ENCODE peak calls at places on chromosomes 6 and 20, in nine cellular contexts. C is HFF-Myc; F is CD4-positive, alpha-beta T cell; R is HFFc6; M is foreskin fibroblast; O is HL-60; Y is astrocyte of the spinal cord; Z is A549; V is GM06990. I is an unnamed sample.

GRCh38 chr6:95511404-95511803 is 65.9 kb upstream of the MANEA start:
- DNase-seq in C (no peak), Z (no peak), O (no peak), F (no peak), M (no peak), V (no peak), R (no peak), Y (no peak), I (no peak)

GRCh38 chr20:38231786-38232130 is 28.8 kb downstream of the KIAA1755 start:
- DNase-seq in C (no peak), R (no peak), F (no peak), Z (no peak), O (peak; percentile 36), M (no peak), Y (peak; percentile 80), V (no peak), I (no peak)

GRCh38 chr6:81713205-81713604 is 39.3 kb downstream of the TENT5A start:
- DNase-seq in F (no peak), Y (no peak), V (no peak), C (no peak), O (no peak), M (no peak), R (no peak), Z (no peak), I (no peak)

GRCh38 chr6:75437451-75438185 is 56.0 kb downstream of the FILIP1 start:
- DNase-seq in F (no peak), Z (no peak), O (no peak), R (peak; percentile 76), M (peak; percentile 78), V (no peak), C (no peak), Y (peak; percentile 49), I (no peak)

GRCh38 chr20:46715292-46715756 is 5.9 kb downstream of the SLC2A10 start:
- DNase-seq in V (no peak), Z (peak; percentile 46), F (no peak), O (no peak), R (peak; percentile 65), Y (no peak), C (peak; percentile 40), M (peak; percentile 42), I (no peak)

GRCh38 chr20:10604865-10605440 is 68.8 kb downstream of the JAG1 start:
- DNase-seq in C (no peak), R (no peak), Z (no peak), M (no peak), F (no peak), V (no peak), Y (no peak), O (no peak), I (no peak)

GRCh38 chr20:36472656-36473071 is 68.7 kb upstream of the MYL9 start:
- DNase-seq in O (no peak), R (no peak), Y (no peak), V (peak; percentile 47), M (no peak), C (no peak), F (no peak), Z (peak; percentile 65), I (no peak)

GRCh38 chr6:97812940-97813339 is 529.9 kb upstream of the MMS22L start:
- DNase-seq in O (no peak), Y (no peak), V (no peak), F (no peak), Z (no peak), M (no peak), C (no peak), R (no peak), I (no peak)

GRCh38 chr6:107730106-107730505 is 94.0 kb downstream of the SCML4 start:
- DNase-seq in C (no peak), R (no peak), M (no peak), F (peak; percentile 57), Z (no peak), Y (no peak), V (no peak), O (no peak), I (no peak)

GRCh38 chr6:1620504-1621327 is 11.0 kb downstream of the FOXC1 start:
- DNase-seq in Y (no peak), F (no peak), O (no peak), R (no peak), Z (no peak), C (no peak), V (no peak), M (no peak), I (no peak)

GRCh38 chr20:44211177-44212039 is 837 bp upstream of the OSER1 start:
- DNase-seq in C (no peak), Z (no peak), Y (peak; percentile 27), O (no peak), V (no peak), R (peak; percentile 28), M (peak; percentile 37), F (no peak), I (no peak)

GRCh38 chr6:35309611-35310264 is 12.1 kb downstream of the DEF6 start:
- DNase-seq in V (no peak), F (no peak), Z (no peak), M (no peak), R (no peak), C (no peak), O (no peak), Y (no peak), I (no peak)

GRCh38 chr6:30450908-30451818 is 38.1 kb upstream of the HLA-E start:
- DNase-seq in V (no peak), R (peak; percentile 56), Y (peak; percentile 84), M (peak; percentile 36), Z (no peak), C (no peak), O (peak; percentile 90), F (peak; percentile 49), I (no peak)

GRCh38 chr6:90716345-90716744 is 129.5 kb upstream of the MAP3K7 start:
- DNase-seq in V (no peak), Y (no peak), M (no peak), Z (no peak), C (no peak), O (no peak), F (no peak), R (no peak), I (no peak)

GRCh38 chr6:146090474-146090873 is 61.6 kb downstream of the GRM1 start:
- DNase-seq in V (no peak), Y (peak; percentile 82), O (no peak), C (no peak), Z (no peak), M (no peak), F (no peak), R (no peak), I (no peak)

GRCh38 chr6:132257561-132257960 is 143.7 kb downstream of the MOXD1 start:
- DNase-seq in Y (no peak), F (no peak), R (no peak), O (no peak), M (no peak), C (no peak), Z (no peak), V (no peak), I (no peak)

GRCh38 chr20:57434390-57434700 is 43.1 kb downstream of the RBM38 start:
- DNase-seq in M (no peak), Y (no peak), Z (no peak), R (no peak), V (no peak), O (no peak), F (peak; percentile 8), C (no peak), I (no peak)

GRCh38 chr6:148523551-148523950 is 180.9 kb downstream of the SASH1 start:
- DNase-seq in O (no peak), M (no peak), Z (no peak), Y (no peak), V (no peak), F (no peak), C (no peak), R (no peak), I (no peak)

GRCh38 chr6:170136541-170137175 is 154.2 kb downstream of the DLL1 start:
- DNase-seq in Z (no peak), F (no peak), Y (no peak), M (no peak), O (no peak), V (no peak), R (no peak), C (no peak), I (peak; percentile 18)

GRCh38 chr6:96721227-96721626 is 116.0 kb downstream of the GPR63 start:
- DNase-seq in V (no peak), Z (no peak), R (no peak), M (no peak), O (no peak), C (peak; percentile 2), F (no peak), Y (no peak), I (no peak)

GRCh38 chr6:96716221-96716620 is 121.1 kb downstream of the GPR63 start:
- DNase-seq in O (no peak), C (no peak), M (no peak), Z (no peak), V (no peak), F (no peak), Y (no peak), R (no peak), I (no peak)
- TF ChIP-seq CTCF in O (no peak), C (no peak), M (no peak), Z (no peak), V (peak; percentile 13), F (no peak), Y (no peak), R (no peak), I (no peak)

GRCh38 chr6:26204332-26205160 is 117.3 kb downstream of the HFE start:
- DNase-seq in M (peak; percentile 99), Z (peak; percentile 92), F (peak; percentile 78), V (peak; percentile 89), C (peak; percentile 99), R (peak; percentile 99), O (peak; percentile 97), Y (peak; percentile 99), I (peak; percentile 83)
- TF ChIP-seq CTCF in M (no peak), Z (no peak), F (peak; percentile 32), V (peak; percentile 55), C (peak; percentile 13), R (peak; percentile 44), O (no peak), Y (peak; percentile 41), I (no peak)

DNA sequence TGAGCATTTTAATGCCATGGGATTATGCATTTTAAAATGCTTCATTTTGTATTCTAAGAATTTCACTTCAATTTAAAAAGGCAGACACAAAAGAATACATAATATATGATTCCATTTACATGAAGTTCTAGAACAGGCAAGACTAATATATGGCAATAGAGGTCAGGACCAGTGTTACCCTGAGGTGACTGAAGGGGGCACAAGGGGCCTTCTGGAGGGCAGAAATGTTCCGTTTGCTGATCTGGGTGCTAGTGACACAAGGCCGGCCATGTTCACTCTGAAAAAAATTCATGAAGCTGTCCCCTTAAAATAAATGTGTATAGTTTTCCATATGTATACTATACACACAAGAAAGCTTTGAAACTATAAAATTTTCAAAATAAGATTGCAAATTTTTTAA is 28.5 kb downstream of the TASP1 start:
- DNase-seq in R (no peak), V (no peak), O (peak; percentile 2), Y (no peak), F (no peak), Z (no peak), C (no peak), M (no peak), I (no peak)
- TF ChIP-seq CTCF in R (peak; percentile 13), V (peak; percentile 46), O (no peak), Y (no peak), F (no peak), Z (no peak), C (no peak), M (no peak), I (no peak)

DNA sequence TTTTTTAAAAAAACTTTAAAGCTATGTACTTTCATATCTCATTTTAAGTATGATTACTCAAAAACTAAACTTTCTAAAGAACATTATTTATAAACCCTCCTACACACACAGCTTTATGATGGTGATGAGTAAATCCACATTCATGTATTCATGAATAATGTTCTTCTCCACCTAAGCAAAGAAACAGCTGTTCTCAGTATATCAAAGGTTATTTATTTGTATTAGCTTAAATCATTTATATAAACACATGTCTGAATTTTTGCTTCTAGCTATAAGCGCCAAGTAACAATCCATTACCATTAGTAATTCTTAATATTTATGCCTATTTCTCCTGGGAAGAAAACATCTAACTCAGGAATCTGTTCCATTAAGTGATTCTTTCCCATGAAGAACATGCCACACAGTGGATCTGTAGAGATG is 63.3 kb downstream of the SMLR1 start:
- DNase-seq in F (no peak), C (no peak), Z (no peak), O (no peak), R (peak; percentile 30), Y (peak; percentile 64), M (peak; percentile 41), V (no peak), I (no peak)
- TF ChIP-seq CTCF in F (no peak), C (no peak), Z (no peak), O (no peak), R (no peak), Y (no peak), M (no peak), V (no peak), I (no peak)

I was measured in mesothelial cell of epicardium.